ENCODE peak calls at places on chromosomes 2 and 18, in nine cellular contexts. W, E, Z, J, O, C, U, I and F are unnamed samples.

GRCh38 chr2:6986251-6986893 is 69.2 kb downstream of the RNF144A start:
- DNase-seq in W (no peak), Z (no peak), U (no peak), O (peak), J (no peak), E (no peak), I (no peak), C (no peak), F (no peak)

GRCh38 chr18:68822926-68823325 is 25.0 kb downstream of the CCDC102B start:
- DNase-seq in O (no peak), E (no peak), Z (no peak), J (no peak), C (no peak), U (no peak), W (no peak), I (no peak), F (no peak)

GRCh38 chr18:59704146-59704545 is 6.9 kb upstream of the CCBE1 start:
- DNase-seq in J (no peak), Z (no peak), O (no peak), W (no peak), C (no peak), I (no peak), E (no peak), U (no peak), F (no peak)

GRCh38 chr2:101847661-101848339 is 144.0 kb upstream of the IL1R2 start:
- DNase-seq in E (no peak), O (no peak), U (no peak), W (no peak), Z (no peak), J (peak), C (no peak), I (no peak), F (no peak)

GRCh38 chr2:8836979-8837794 is at the start of gene KIDINS220:
- DNase-seq in W (peak), Z (peak), C (peak), U (peak), J (peak), O (peak), I (peak), E (peak), F (peak)

GRCh38 chr2:237931205-237931721 is 35.6 kb upstream of the UBE2F start:
- DNase-seq in C (no peak), U (no peak), I (no peak), Z (no peak), J (peak), W (peak), E (no peak), O (no peak), F (no peak)

GRCh38 chr2:200619275-200619674 is 33.5 kb downstream of the AOX1 start:
- DNase-seq in W (no peak), I (no peak), E (no peak), Z (no peak), J (no peak), C (no peak), O (no peak), U (no peak), F (no peak)

GRCh38 chr2:172253190-172254052 is 150.7 kb upstream of the DLX2 start:
- DNase-seq in O (peak), C (no peak), I (peak), Z (no peak), J (peak), W (no peak), U (peak), E (peak), F (peak)

GRCh38 chr2:161384864-161385263 is 31.2 kb upstream of the TBR1 start:
- DNase-seq in I (no peak), J (no peak), E (no peak), Z (no peak), O (no peak), W (no peak), U (no peak), C (no peak), F (no peak)

GRCh38 chr2:165627463-165627862 is 158.0 kb downstream of the CSRNP3 start:
- DNase-seq in J (peak), E (no peak), C (no peak), I (peak), U (no peak), O (no peak), Z (no peak), W (no peak), F (no peak)

GRCh38 chr18:27130029-27130428 is 55.1 kb downstream of the CHST9 start:
- DNase-seq in I (no peak), Z (no peak), W (no peak), E (no peak), O (no peak), C (no peak), U (no peak), J (no peak), F (no peak)

GRCh38 chr2:67846341-67847070 is 216.3 kb downstream of the C1D start:
- DNase-seq in W (peak), U (no peak), C (peak), J (peak), O (peak), E (peak), Z (peak), I (peak), F (peak)

GRCh38 chr2:151766421-151767153 is 32.3 kb upstream of the NEB start:
- DNase-seq in W (no peak), Z (peak), C (no peak), O (no peak), U (no peak), J (peak), E (no peak), I (no peak), F (peak)

GRCh38 chr2:237864940-237865622 is 5.7 kb downstream of the RAMP1 start:
- DNase-seq in Z (no peak), E (no peak), J (peak), O (no peak), W (no peak), U (no peak), C (no peak), I (peak), F (no peak)

GRCh38 chr2:30400151-30400954 is 46.7 kb upstream of the LCLAT1 start:
- DNase-seq in J (peak), Z (no peak), W (no peak), I (no peak), O (no peak), U (no peak), C (no peak), E (no peak), F (no peak)

GRCh38 chr2:134282638-134283400 is 28.9 kb downstream of the MGAT5 start:
- DNase-seq in U (no peak), I (no peak), O (no peak), E (no peak), J (no peak), C (no peak), Z (peak), W (no peak), F (peak)

GRCh38 chr2:232465061-232465460 is 9.1 kb downstream of the ALPI start:
- DNase-seq in U (no peak), O (no peak), C (no peak), W (no peak), J (no peak), Z (no peak), E (no peak), I (no peak), F (no peak)

GRCh38 chr18:57466745-57467144 is 31.6 kb downstream of the ONECUT2 start:
- DNase-seq in C (no peak), J (no peak), E (no peak), O (no peak), U (no peak), W (no peak), Z (no peak), I (no peak), F (no peak)

GRCh38 chr18:22466608-22467390 is 49.1 kb upstream of the CTAGE1 start:
- DNase-seq in J (peak), W (no peak), E (peak), O (no peak), Z (no peak), U (no peak), C (no peak), I (peak), F (no peak)

GRCh38 chr2:185291035-185291647 is 447.5 kb upstream of the FSIP2 start:
- DNase-seq in I (peak), O (peak), W (peak), U (no peak), J (no peak), C (peak), Z (no peak), E (peak), F (no peak)

GRCh38 chr2:72988041-72988440 is 70.7 kb downstream of the EMX1 start:
- DNase-seq in W (no peak), U (no peak), C (no peak), Z (no peak), O (no peak), J (no peak), E (no peak), I (no peak), F (no peak)

GRCh38 chr2:74077636-74078035 is 70.1 kb downstream of the BOLA3 start:
- DNase-seq in W (no peak), U (no peak), E (no peak), O (no peak), I (no peak), J (no peak), C (no peak), Z (no peak), F (no peak)

GRCh38 chr2:151973901-151974199 is 125.0 kb downstream of the CACNB4 start:
- DNase-seq in O (peak), Z (no peak), E (no peak), U (no peak), J (peak), W (peak), I (no peak), C (peak), F (no peak)